ENCODE peak calls at places on chromosomes 4 and X, in four cellular contexts. G is spleen, E is K562, R is transverse colon. I is an unnamed sample. For H3K36me3, the result is how much of the 10 kb centered on the place peaks cover.

GRCh38 chr4:117429506-117429905 is 344.1 kb upstream of the TRAM1L1 start:
- DNase-seq in G (peak), E (no peak), R (no peak), I (no peak)

GRCh38 chr4:567457-568350 is 8.4 kb downstream of the TMEM271 start:
- DNase-seq in G (peak), E (no peak), R (no peak), I (no peak)

GRCh38 chr4:169275180-169275579 is 4.4 kb upstream of the SH3RF1 start:
- DNase-seq in G (no peak), E (no peak), R (no peak), I (no peak)

GRCh38 chr4:7206856-7207567 is 14.7 kb downstream of the SORCS2 start:
- DNase-seq in G (no peak), E (peak), R (peak), I (peak)

GRCh38 chr4:36243355-36244256 is 708 bp downstream of the ARAP2 start:
- DNase-seq in G (no peak), E (no peak), R (peak), I (peak)

GRCh38 chr4:158801677-158802076 is 32.9 kb downstream of the FNIP2 start:
- DNase-seq in G (no peak), E (no peak), R (no peak), I (no peak)

GRCh38 chr4:10093801-10094552 is 22.6 kb downstream of the WDR1 start:
- DNase-seq in G (no peak), E (no peak), R (no peak), I (no peak)

GRCh38 chr4:113725963-113726362 is 35.6 kb downstream of the CAMK2D start:
- DNase-seq in G (no peak), E (no peak), R (no peak), I (no peak)

GRCh38 chr4:182730791-182731190 is 186.4 kb downstream of the DCTD start:
- DNase-seq in G (no peak), E (no peak), R (no peak), I (no peak)

GRCh38 chr4:143482753-143483362 is 30.6 kb upstream of the SMARCA5 start:
- DNase-seq in G (no peak), E (no peak), R (no peak), I (no peak)

GRCh38 chrX:123626962-123627361 is 105.9 kb downstream of the THOC2 start:
- DNase-seq in G (no peak), E (no peak), R (no peak), I (no peak)

GRCh38 chr4:53908661-53909078 is 155.7 kb downstream of the CHIC2 start:
- DNase-seq in G (no peak), E (peak), R (peak), I (peak)
- TF ChIP-seq POLR2AphosphoS5 in G (no peak), E (no peak), R (peak), I (peak)

DNA sequence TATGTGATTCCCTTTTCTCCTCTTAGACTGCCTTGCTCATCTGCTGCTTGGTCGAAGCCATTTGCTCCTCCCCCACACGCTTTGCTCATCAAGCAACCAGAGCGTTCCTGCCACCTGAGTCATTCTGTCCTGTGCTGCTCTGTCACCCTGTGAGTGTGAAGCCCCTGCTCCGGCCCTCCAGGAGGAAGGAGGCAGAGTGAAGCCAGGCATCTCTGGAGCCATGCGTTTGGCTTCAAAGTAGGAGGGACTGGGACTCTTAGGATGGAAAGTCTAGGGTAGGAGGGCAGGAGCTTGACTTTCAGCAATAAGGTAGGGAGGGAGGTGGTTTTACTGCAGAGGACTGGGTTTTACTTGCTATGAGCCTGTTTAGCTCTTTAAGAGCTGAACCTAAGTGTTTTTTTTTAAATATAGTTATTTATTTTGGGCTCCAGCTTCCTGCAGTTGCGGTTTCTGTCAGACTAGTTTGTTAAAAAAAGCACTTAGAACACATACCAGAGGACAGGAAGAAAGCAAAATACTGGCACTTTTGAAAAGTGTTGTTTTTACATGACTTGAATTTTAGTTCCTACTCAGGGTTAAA is 63.6 kb downstream of the SPINK2 start:
- DNase-seq in G (peak), E (no peak), R (peak), I (peak)
- TF ChIP-seq POLR2A in G (no peak), E (no peak), R (no peak), I (no peak)

DNA sequence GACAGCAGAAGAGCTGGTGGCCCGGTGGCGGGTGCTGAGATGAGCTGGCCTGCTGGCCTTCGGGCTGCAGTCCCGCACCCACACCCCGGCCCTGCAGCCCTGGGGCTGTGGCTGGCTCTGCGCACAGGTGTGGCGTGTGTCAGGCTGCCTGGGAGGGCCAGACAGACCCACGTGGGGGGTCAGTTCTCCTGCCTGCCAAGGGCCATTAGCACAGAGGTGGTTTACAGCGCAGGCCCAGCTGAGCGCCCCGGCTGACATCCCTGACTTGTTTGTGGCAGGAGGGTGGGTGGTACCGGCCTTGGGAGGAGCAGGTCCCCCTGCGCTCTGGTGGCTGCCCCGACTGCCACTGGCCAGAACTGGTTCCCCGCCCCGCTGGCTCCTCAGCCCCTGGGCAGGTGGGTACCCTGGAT is 9.4 kb upstream of the HGFAC start:
- DNase-seq in G (no peak), E (no peak), R (no peak), I (no peak)
- H3K36me3 ChIP-seq in G (under half), E (under half), R (under half), I (half or more)

GRCh38 chrX:136491832-136492231 is 4.1 kb downstream of the BRS3 start:
- DNase-seq in G (no peak), E (no peak), R (no peak), I (no peak)

GRCh38 chrX:136496359-136496767 is 1.0 kb upstream of the HTATSF1 start:
- DNase-seq in G (no peak), E (no peak), R (no peak), I (no peak)

GRCh38 chrX:136495043-136495442 is 2.3 kb upstream of the HTATSF1 start:
- DNase-seq in G (no peak), E (no peak), R (no peak), I (no peak)

GRCh38 chrX:136497556-136498048 is at the start of gene HTATSF1:
- DNase-seq in G (peak), E (peak), R (no peak), I (peak)

GRCh38 chrX:136496768-136497555 is 430 bp upstream of the HTATSF1 start:
- DNase-seq in G (peak), E (peak), R (peak), I (peak)
- TF ChIP-seq POLR2AphosphoS5 in G (peak), E (peak), R (peak), I (peak)

GRCh38 chrX:93673056-93673868 is at the start of gene NAP1L3:
- DNase-seq in G (peak), E (no peak), R (peak), I (peak)
- TF ChIP-seq POLR2A in G (no peak), E (no peak), R (no peak), I (no peak)